ENCODE peak calls at places on chromosomes 6 and 20, in nine cellular contexts. E is mammary epithelial cell, C is fibroblast of lung, K is A549, Q is MM.1S, X is tibial artery, G is astrocyte, W is heart left ventricle, H is heart right ventricle. L is an unnamed sample. For H3K9me3, the result is how much of the 10 kb centered on the place peaks cover.

GRCh38 chr6:52155791-52156576 is 30.2 kb upstream of the IL17A start:
- DNase-seq in K (no peak), G (peak), X (no peak), Q (peak), C (no peak), H (no peak), W (no peak), E (peak), L (no peak)

GRCh38 chr6:4640139-4640538 is 136.1 kb upstream of the CDYL start:
- DNase-seq in C (peak), Q (no peak), H (no peak), X (no peak), W (no peak), E (peak), G (peak), K (no peak), L (no peak)

GRCh38 chr20:43323592-43323991 is 133.9 kb upstream of the PTPRT start:
- DNase-seq in C (no peak), W (no peak), E (no peak), G (no peak), H (no peak), K (no peak), Q (no peak), X (no peak), L (no peak)

GRCh38 chr20:49914310-49915117 is 815 bp downstream of the SPATA2 start:
- DNase-seq in X (peak), H (no peak), E (peak), Q (peak), C (no peak), W (no peak), G (no peak), K (no peak), L (peak)

GRCh38 chr6:87909849-87910248 is 137.8 kb upstream of the SPACA1 start:
- DNase-seq in X (no peak), W (no peak), G (peak), C (peak), H (no peak), K (no peak), E (peak), Q (no peak), L (no peak)

GRCh38 chr20:33812673-33813462 is 1.7 kb downstream of the CHMP4B start:
- DNase-seq in W (no peak), G (no peak), X (no peak), Q (peak), K (peak), E (peak), H (no peak), C (no peak), L (no peak)

GRCh38 chr6:84998223-84998622 is 233.8 kb upstream of the TBX18 start:
- DNase-seq in W (no peak), K (no peak), Q (no peak), E (no peak), G (no peak), H (no peak), C (no peak), X (no peak), L (no peak)

GRCh38 chr6:35501784-35502183 is 4.9 kb upstream of the TEAD3 start:
- DNase-seq in E (no peak), H (no peak), X (no peak), C (no peak), W (no peak), Q (no peak), K (no peak), G (no peak), L (no peak)

GRCh38 chr6:149938571-149939462 is 3.0 kb upstream of the ULBP2 start:
- DNase-seq in C (no peak), K (peak), X (peak), H (no peak), Q (peak), W (no peak), G (no peak), E (no peak), L (no peak)

GRCh38 chr20:48716086-48716485 is 111.7 kb downstream of the PREX1 start:
- DNase-seq in W (no peak), H (no peak), K (no peak), E (no peak), C (no peak), X (no peak), G (no peak), Q (no peak), L (no peak)

GRCh38 chr6:31954511-31954910 is 4.3 kb downstream of the NELFE start:
- DNase-seq in E (no peak), W (no peak), K (no peak), Q (no peak), X (no peak), H (no peak), G (no peak), C (no peak), L (no peak)

GRCh38 chr6:25053875-25054371 is 118.2 kb upstream of the RIPOR2 start:
- DNase-seq in Q (no peak), W (no peak), H (no peak), C (peak), X (no peak), E (peak), G (peak), K (no peak), L (no peak)

GRCh38 chr20:3970016-3970415 is 45.3 kb downstream of the RNF24 start:
- DNase-seq in H (no peak), Q (no peak), G (no peak), X (no peak), K (no peak), E (no peak), C (no peak), W (no peak), L (no peak)

GRCh38 chr20:47784599-47785320 is 521 bp downstream of the SULF2 start:
- DNase-seq in K (peak), G (peak), W (peak), H (peak), Q (peak), X (no peak), C (peak), E (peak), L (no peak)

GRCh38 chr6:127690092-127690491 is 113.1 kb downstream of the C6orf58 start:
- DNase-seq in C (peak), G (peak), X (no peak), W (no peak), E (peak), K (peak), H (no peak), Q (no peak), L (no peak)

GRCh38 chr20:44009679-44009992 is 95.0 kb downstream of the TOX2 start:
- DNase-seq in K (no peak), Q (no peak), H (no peak), E (no peak), C (no peak), X (no peak), W (no peak), G (no peak), L (no peak)

GRCh38 chr6:152457949-152458624 is 179.1 kb downstream of the SYNE1 start:
- DNase-seq in C (peak), X (no peak), W (no peak), E (no peak), Q (no peak), G (no peak), K (no peak), H (no peak), L (no peak)

GRCh38 chr20:42373049-42373448 is 754.9 kb upstream of the CHD6 start:
- DNase-seq in H (peak), C (no peak), X (no peak), K (no peak), W (no peak), E (no peak), Q (no peak), G (no peak), L (no peak)

GRCh38 chr6:33686225-33686742 is 25.2 kb downstream of the UQCC2 start:
- DNase-seq in G (no peak), K (no peak), X (no peak), Q (no peak), H (no peak), W (no peak), E (no peak), C (no peak), L (no peak)

GRCh38 chr6:1552296-1552761 is 57.4 kb upstream of the FOXC1 start:
- DNase-seq in E (peak), K (peak), W (no peak), G (peak), X (no peak), C (peak), H (no peak), Q (peak), L (no peak)

GRCh38 chr6:8243462-8243861 is 141.1 kb upstream of the EEF1E1 start:
- DNase-seq in Q (no peak), X (no peak), E (peak), K (no peak), H (no peak), C (no peak), G (peak), W (no peak), L (no peak)

GRCh38 chr6:109349419-109349987 is 32.8 kb downstream of the CD164 start:
- DNase-seq in E (peak), W (no peak), X (no peak), H (no peak), G (peak), K (peak), Q (no peak), C (peak), L (no peak)

GRCh38 chr6:92433911-92434310 is 985.4 kb downstream of the EPHA7 start:
- DNase-seq in C (no peak), Q (no peak), X (no peak), K (no peak), H (no peak), G (no peak), E (no peak), W (no peak), L (no peak)

GRCh38 chr20:62968378-62969178 is 16.1 kb downstream of the SLC17A9 start:
- DNase-seq in G (no peak), K (no peak), H (no peak), E (no peak), W (no peak), C (no peak), Q (no peak), X (no peak), L (no peak)

GRCh38 chr6:159594106-159594749 is 98.8 kb downstream of the SOD2 start:
- DNase-seq in X (no peak), C (peak), W (no peak), E (peak), G (peak), K (no peak), Q (no peak), H (no peak), L (no peak)

GRCh38 chr6:119346450-119346849 is 3.1 kb downstream of the MAN1A1 start:
- DNase-seq in H (no peak), G (no peak), K (no peak), C (no peak), Q (no peak), W (no peak), E (no peak), X (no peak), L (no peak)

GRCh38 chr6:66183982-66184555 is 477.0 kb upstream of the EYS start:
- DNase-seq in Q (no peak), W (no peak), C (peak), K (no peak), X (no peak), H (no peak), E (no peak), G (peak), L (no peak)

DNA sequence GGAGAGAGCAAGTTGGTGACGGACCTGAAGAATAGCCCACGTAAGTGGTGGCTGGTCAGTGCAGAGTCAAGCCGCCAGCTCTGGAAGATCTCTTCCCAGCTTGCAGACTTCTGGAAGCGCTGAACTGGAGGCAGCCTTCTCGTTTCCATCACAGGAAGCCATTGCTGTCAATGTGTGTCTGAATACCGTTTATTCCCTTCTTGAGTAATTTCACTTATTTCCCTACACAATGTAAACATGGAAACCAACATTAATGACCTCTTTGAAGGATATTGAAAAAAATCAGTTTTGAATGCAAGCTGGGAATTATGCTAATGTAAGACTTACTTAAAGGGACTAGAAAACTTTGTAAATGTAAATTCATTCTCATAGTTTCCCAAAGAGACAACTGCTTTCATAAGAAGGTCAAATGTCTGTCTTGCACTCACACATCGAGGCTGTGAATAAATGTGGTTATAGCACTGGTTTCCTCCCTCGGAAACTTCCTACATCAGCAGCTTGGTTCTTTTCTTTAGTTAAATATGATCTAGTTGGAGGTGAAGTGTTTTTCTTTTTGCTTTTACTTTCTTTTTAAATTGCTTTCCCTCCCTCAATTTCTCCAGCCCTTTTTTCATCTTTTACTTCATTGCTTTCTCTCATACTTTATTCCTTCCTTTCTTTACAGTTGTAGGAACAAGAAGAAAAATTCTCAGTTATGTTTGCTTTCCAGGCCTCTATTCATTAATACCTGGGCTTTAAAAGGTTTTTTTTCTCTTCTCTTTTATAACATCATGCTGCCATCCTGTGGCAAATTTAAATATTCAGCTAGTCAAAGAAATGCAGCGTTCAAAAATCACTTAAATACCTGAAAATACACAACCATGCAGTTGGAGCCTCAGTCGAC is 108.2 kb downstream of the TNFAIP3 start:
- DNase-seq in E (no peak), X (no peak), W (no peak), K (no peak), Q (peak), G (no peak), H (no peak), C (peak), L (no peak)
- TF ChIP-seq CTCF in E (peak), X (peak), W (no peak), K (peak), Q (peak), G (peak), H (no peak), C (no peak), L (no peak)

GRCh38 chr20:64206619-64207018 is 42.4 kb downstream of the MYT1 start:
- DNase-seq in K (no peak), Q (no peak), C (no peak), H (no peak), E (no peak), W (no peak), G (no peak), X (no peak), L (peak)

GRCh38 chr20:64201653-64202052 is 37.4 kb downstream of the MYT1 start:
- DNase-seq in H (no peak), E (no peak), W (no peak), K (no peak), X (no peak), G (no peak), C (no peak), Q (no peak), L (no peak)

GRCh38 chr20:64205611-64206026 is 41.4 kb downstream of the MYT1 start:
- DNase-seq in W (no peak), X (no peak), Q (no peak), G (no peak), K (no peak), E (peak), H (no peak), C (no peak), L (no peak)

GRCh38 chr20:64200740-64201139 is 36.5 kb downstream of the MYT1 start:
- DNase-seq in C (no peak), E (no peak), Q (no peak), X (no peak), G (no peak), K (no peak), H (no peak), W (no peak), L (no peak)

DNA sequence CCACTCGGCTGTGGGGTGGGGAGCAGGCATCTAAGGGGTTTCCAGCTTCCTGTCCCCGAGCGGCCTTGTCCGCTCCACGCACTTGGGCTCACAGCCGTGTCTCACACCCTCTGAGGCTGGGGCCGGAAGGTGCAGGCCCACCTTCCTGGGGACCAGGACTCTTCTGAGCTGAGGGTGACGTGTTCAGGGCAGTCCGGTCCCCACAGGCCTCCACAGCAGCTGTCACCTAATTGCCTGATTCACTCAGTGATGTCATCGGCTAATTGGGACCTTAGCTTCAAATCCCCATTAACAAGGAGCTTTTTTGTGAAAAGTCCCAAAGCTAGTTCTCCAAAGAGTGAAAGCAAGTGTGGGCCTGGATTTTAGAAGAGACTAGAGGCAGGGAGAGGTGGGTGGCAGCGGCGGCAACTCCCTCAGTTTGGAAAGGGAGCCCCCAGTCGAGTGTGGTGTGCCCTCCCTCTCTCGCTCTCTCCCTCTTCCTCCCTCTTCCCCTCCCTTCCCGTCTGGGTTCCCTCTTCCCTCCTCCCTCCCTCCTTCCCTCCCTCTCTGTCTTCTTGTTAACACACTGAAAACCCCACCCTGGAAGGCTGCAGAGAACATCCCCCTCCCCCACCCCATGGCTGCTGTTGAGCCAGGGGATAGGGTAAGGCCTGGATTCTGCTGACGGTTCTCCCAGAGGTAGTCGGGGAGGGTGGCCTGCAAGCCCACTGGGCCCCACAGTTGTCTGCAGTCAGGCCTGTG is 39.0 kb downstream of the MYT1 start:
- DNase-seq in X (no peak), W (no peak), K (no peak), Q (no peak), H (no peak), C (no peak), E (no peak), G (no peak), L (no peak)
- H3K27ac ChIP-seq in X (no peak), W (no peak), K (no peak), Q (no peak), H (no peak), C (no peak), E (no peak), G (no peak), L (no peak)

DNA sequence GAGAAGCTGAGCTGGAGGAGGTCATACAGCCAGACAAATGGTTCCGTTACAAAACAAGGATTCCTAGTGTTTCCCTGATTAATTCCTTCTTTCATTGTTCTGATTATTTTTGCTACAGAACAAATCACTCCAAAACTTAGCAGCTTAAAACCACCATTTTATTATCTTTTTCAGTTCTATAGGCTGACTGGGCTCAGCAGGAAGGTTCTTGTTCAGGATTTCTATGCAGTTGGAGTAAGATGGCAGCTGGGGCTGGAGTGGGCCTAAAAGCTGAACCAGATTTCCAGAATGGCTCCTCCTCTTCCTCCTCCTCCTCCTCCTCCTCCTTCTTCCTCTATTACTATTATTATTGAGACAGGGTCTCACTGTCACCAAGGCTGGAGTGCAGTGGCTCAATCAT is 112.2 kb upstream of the SHLD1 start:
- DNase-seq in K (no peak), X (no peak), E (no peak), Q (no peak), H (no peak), G (no peak), W (no peak), C (no peak), L (no peak)
- H3K9me3 ChIP-seq in K (under half), X (under half), E (under half), Q (under half), H (under half), G (under half), W (under half), C (under half), L (under half)

GRCh38 chr6:95364016-95364604 is 213.2 kb upstream of the MANEA start:
- DNase-seq in E (no peak), K (peak), X (no peak), C (peak), W (no peak), Q (peak), H (no peak), G (no peak), L (no peak)
- TF ChIP-seq CTCF in E (peak), K (peak), X (no peak), C (no peak), W (no peak), Q (peak), H (no peak), G (peak), L (no peak)

GRCh38 chr6:13303668-13304017 is 24.7 kb downstream of the TBC1D7 start:
- DNase-seq in Q (peak), G (peak), K (no peak), E (no peak), X (peak), H (peak), C (peak), W (peak), L (peak)
- H3K27ac ChIP-seq in Q (peak), G (peak), K (peak), E (no peak), X (peak), H (peak), C (peak), W (peak), L (peak)

DNA sequence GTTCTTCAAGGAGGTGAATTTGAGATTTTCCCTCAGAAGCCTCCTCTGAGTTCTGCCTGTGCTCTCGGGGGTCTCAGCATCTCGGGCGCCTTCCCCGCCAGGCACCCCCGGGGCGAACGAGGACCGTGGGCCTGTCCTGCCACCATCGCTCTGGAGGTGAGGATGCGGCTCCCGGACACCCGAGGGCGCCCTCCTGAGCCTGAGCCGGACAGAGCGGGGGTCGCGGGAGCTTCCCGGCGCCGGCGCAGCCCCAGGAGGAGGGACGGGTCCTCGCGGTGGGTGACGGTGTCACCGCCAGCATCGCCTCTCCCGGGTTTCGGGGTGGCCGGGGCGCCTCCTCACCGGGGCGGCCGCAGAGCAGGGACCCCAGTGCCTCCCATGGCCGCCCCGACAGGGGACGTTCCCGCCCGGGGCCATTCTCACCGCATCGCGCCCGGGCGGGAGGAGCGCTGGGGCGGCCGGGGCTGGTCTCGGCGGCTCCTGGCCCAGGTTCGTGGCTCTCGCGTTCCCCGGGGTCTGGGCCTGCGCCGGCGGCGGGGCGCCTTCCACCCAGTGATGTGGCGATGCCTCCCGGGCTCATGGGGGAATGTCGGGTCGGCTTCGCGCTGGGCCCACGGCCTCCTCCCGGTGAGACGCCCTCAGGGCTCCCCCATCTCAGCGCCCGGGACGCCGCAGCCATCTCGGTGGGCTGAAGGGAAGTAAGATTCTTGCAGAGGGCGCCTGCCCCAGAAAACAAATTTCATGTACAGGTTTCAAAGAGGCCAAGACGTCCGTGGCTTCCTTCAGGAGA is 210.5 kb downstream of the ERMARD start:
- DNase-seq in Q (no peak), X (peak), H (peak), E (no peak), W (peak), G (no peak), C (no peak), K (no peak), L (peak)
- H3K9me3 ChIP-seq in Q (under half), X (under half), H (under half), E (under half), W (under half), G (under half), C (under half), K (under half), L (under half)

GRCh38 chr20:60750909-60751308 is 501.2 kb upstream of the CDH4 start:
- DNase-seq in E (no peak), Q (no peak), H (no peak), W (no peak), X (no peak), K (no peak), C (no peak), G (no peak), L (no peak)
- TF ChIP-seq CTCF in E (no peak), Q (no peak), H (no peak), W (no peak), X (no peak), K (no peak), C (no peak), G (no peak), L (no peak)